ENCODE peak calls at places on chromosomes 6 and 20, in four cellular contexts. One of them, this sample, is unnamed.
A peak's percentile ranks its signal among the peaks of the same experiment; 100 is the strongest.

GRCh38 chr6:166268431-166268830 is 39.8 kb downstream of the PRR18 start:
- DNase-seq in IMR-90: no peak
- DNase-seq in mesendoderm: peak; percentile 61
- DNase-seq in H1: no peak
- DNase-seq in this sample: no peak

GRCh38 chr6:24930386-24930785 is 5.4 kb downstream of the RIPOR2 start:
- DNase-seq in IMR-90: peak; percentile 85
- DNase-seq in mesendoderm: no peak
- DNase-seq in H1: no peak
- DNase-seq in this sample: no peak

GRCh38 chr20:35144694-35145093 is 2.4 kb downstream of the EDEM2 start:
- DNase-seq in IMR-90: no peak
- DNase-seq in H1: no peak
- DNase-seq in mesendoderm: no peak
- DNase-seq in this sample: no peak

GRCh38 chr6:50602191-50602810 is 111.0 kb upstream of the TFAP2D start:
- DNase-seq in IMR-90: peak; percentile 21
- DNase-seq in H1: no peak
- DNase-seq in mesendoderm: peak; percentile 46
- DNase-seq in this sample: no peak

GRCh38 chr20:36585410-36586125 is 12.2 kb downstream of the TGIF2 start:
- DNase-seq in mesendoderm: peak; percentile 98
- DNase-seq in H1: peak; percentile 68
- DNase-seq in IMR-90: peak; percentile 20
- DNase-seq in this sample: peak; percentile 93

GRCh38 chr20:59391975-59392374 is 91.6 kb downstream of the EDN3 start:
- DNase-seq in IMR-90: no peak
- DNase-seq in H1: no peak
- DNase-seq in mesendoderm: no peak
- DNase-seq in this sample: no peak

GRCh38 chr20:36744764-36745191 is 1.1 kb downstream of the NDRG3 start:
- DNase-seq in mesendoderm: peak; percentile 83
- DNase-seq in H1: no peak
- DNase-seq in IMR-90: peak; percentile 22
- DNase-seq in this sample: peak; percentile 47

GRCh38 chr6:118403036-118403435 is 145.1 kb upstream of the PLN start:
- DNase-seq in mesendoderm: no peak
- DNase-seq in IMR-90: peak; percentile 35
- DNase-seq in H1: no peak
- DNase-seq in this sample: no peak

GRCh38 chr20:54040528-54040927 is 29.9 kb downstream of the BCAS1 start:
- DNase-seq in H1: no peak
- DNase-seq in IMR-90: no peak
- DNase-seq in mesendoderm: no peak
- DNase-seq in this sample: no peak

GRCh38 chr6:106724848-106725247 is 95.5 kb downstream of the QRSL1 start:
- DNase-seq in H1: no peak
- DNase-seq in IMR-90: no peak
- DNase-seq in mesendoderm: no peak
- DNase-seq in this sample: no peak

GRCh38 chr6:35497571-35498406 is 910 bp upstream of the TEAD3 start:
- DNase-seq in IMR-90: peak; percentile 75
- DNase-seq in H1: no peak
- DNase-seq in mesendoderm: peak; percentile 84
- DNase-seq in this sample: peak; percentile 85

GRCh38 chr6:166960609-166960978 is 4.2 kb upstream of the RNASET2 start:
- DNase-seq in H1: no peak
- DNase-seq in mesendoderm: no peak
- DNase-seq in IMR-90: no peak
- DNase-seq in this sample: no peak

GRCh38 chr6:7201444-7201731 is 93.6 kb downstream of the RREB1 start:
- DNase-seq in mesendoderm: no peak
- DNase-seq in IMR-90: no peak
- DNase-seq in H1: no peak
- DNase-seq in this sample: no peak

GRCh38 chr6:167465497-167465896 is 140.6 kb downstream of the TTLL2 start:
- DNase-seq in H1: no peak
- DNase-seq in IMR-90: no peak
- DNase-seq in mesendoderm: no peak
- DNase-seq in this sample: no peak

GRCh38 chr6:79170431-79170830 is 64.1 kb downstream of the HMGN3 start:
- DNase-seq in mesendoderm: no peak
- DNase-seq in IMR-90: no peak
- DNase-seq in H1: no peak
- DNase-seq in this sample: no peak

GRCh38 chr6:72894091-72894490 is 272.2 kb downstream of the KCNQ5 start:
- DNase-seq in IMR-90: no peak
- DNase-seq in H1: no peak
- DNase-seq in mesendoderm: no peak
- DNase-seq in this sample: no peak

GRCh38 chr20:46118481-46119020 is 437 bp downstream of the CD40 start:
- DNase-seq in H1: no peak
- DNase-seq in mesendoderm: peak; percentile 59
- DNase-seq in IMR-90: no peak
- DNase-seq in this sample: peak; percentile 71

GRCh38 chr6:29800254-29800653 is 27.4 kb upstream of the HLA-G start:
- DNase-seq in H1: no peak
- DNase-seq in mesendoderm: no peak
- DNase-seq in IMR-90: no peak
- DNase-seq in this sample: no peak

GRCh38 chr6:15340105-15340601 is 94.3 kb downstream of the JARID2 start:
- DNase-seq in IMR-90: no peak
- DNase-seq in mesendoderm: no peak
- DNase-seq in H1: no peak
- DNase-seq in this sample: no peak

GRCh38 chr6:3795836-3796395 is 44.4 kb upstream of the PXDC1 start:
- DNase-seq in H1: no peak
- DNase-seq in IMR-90: no peak
- DNase-seq in mesendoderm: no peak
- DNase-seq in this sample: no peak

GRCh38 chr6:88536056-88536455 is 369.9 kb upstream of the CNR1 start:
- DNase-seq in H1: no peak
- DNase-seq in mesendoderm: no peak
- DNase-seq in IMR-90: no peak
- DNase-seq in this sample: no peak

GRCh38 chr6:16885411-16886160 is 124.3 kb upstream of the ATXN1 start:
- DNase-seq in IMR-90: no peak
- DNase-seq in H1: no peak
- DNase-seq in mesendoderm: peak; percentile 22
- DNase-seq in this sample: no peak

GRCh38 chr6:34152806-34153565 is 7.1 kb upstream of the GRM4 start:
- DNase-seq in mesendoderm: no peak
- DNase-seq in H1: no peak
- DNase-seq in IMR-90: no peak
- DNase-seq in this sample: no peak

GRCh38 chr6:74357329-74357728 is 661.3 kb downstream of the CD109 start:
- DNase-seq in H1: no peak
- DNase-seq in IMR-90: peak; percentile 46
- DNase-seq in mesendoderm: peak; percentile 33
- DNase-seq in this sample: no peak

GRCh38 chr20:4924032-4924431 is 77.3 kb downstream of the SLC23A2 start:
- DNase-seq in mesendoderm: no peak
- DNase-seq in H1: no peak
- DNase-seq in IMR-90: no peak
- DNase-seq in this sample: peak; percentile 36

GRCh38 chr6:78565997-78566396 is 301.4 kb upstream of the IRAK1BP1 start:
- DNase-seq in mesendoderm: no peak
- DNase-seq in H1: no peak
- DNase-seq in IMR-90: no peak
- DNase-seq in this sample: no peak

GRCh38 chr6:43125119-43125518 is 46.0 kb upstream of the SRF start:
- DNase-seq in IMR-90: peak; percentile 87
- DNase-seq in H1: no peak
- DNase-seq in mesendoderm: no peak
- DNase-seq in this sample: no peak

GRCh38 chr6:20717743-20718142 is 183.5 kb downstream of the CDKAL1 start:
- DNase-seq in H1: no peak
- DNase-seq in mesendoderm: no peak
- DNase-seq in IMR-90: no peak
- DNase-seq in this sample: no peak

GRCh38 chr20:51750037-51750769 is 18.0 kb downstream of the ATP9A start:
- DNase-seq in mesendoderm: peak; percentile 50
- DNase-seq in IMR-90: peak; percentile 94
- DNase-seq in H1: no peak
- DNase-seq in this sample: no peak

GRCh38 chr20:5668529-5668868 is 81.7 kb upstream of the SHLD1 start:
- DNase-seq in H1: no peak
- DNase-seq in mesendoderm: no peak
- DNase-seq in IMR-90: no peak
- DNase-seq in this sample: no peak

GRCh38 chr20:21767739-21768223 is 62.3 kb downstream of the PAX1 start:
- DNase-seq in mesendoderm: peak; percentile 89
- DNase-seq in H1: peak; percentile 34
- DNase-seq in IMR-90: no peak
- DNase-seq in this sample: peak; percentile 82

GRCh38 chr6:102742033-102742432 is 1348.5 kb downstream of the GRIK2 start:
- DNase-seq in H1: no peak
- DNase-seq in IMR-90: no peak
- DNase-seq in mesendoderm: peak; percentile 19
- DNase-seq in this sample: no peak

GRCh38 chr20:37075932-37076685 is 19.7 kb downstream of the RBL1 start:
- DNase-seq in IMR-90: peak; percentile 52
- DNase-seq in H1: no peak
- DNase-seq in mesendoderm: no peak
- DNase-seq in this sample: no peak

GRCh38 chr6:156729248-156729647 is 47.9 kb upstream of the ARID1B start:
- DNase-seq in IMR-90: peak; percentile 68
- DNase-seq in H1: no peak
- DNase-seq in mesendoderm: no peak
- DNase-seq in this sample: no peak

GRCh38 chr20:43752051-43752360 is 25.2 kb upstream of the GTSF1L start:
- DNase-seq in IMR-90: no peak
- DNase-seq in H1: no peak
- DNase-seq in mesendoderm: no peak
- DNase-seq in this sample: no peak

GRCh38 chr6:18242062-18242851 is 22.1 kb downstream of the DEK start:
- DNase-seq in IMR-90: peak; percentile 94
- DNase-seq in H1: no peak
- DNase-seq in mesendoderm: peak; percentile 23
- DNase-seq in this sample: no peak

GRCh38 chr20:53929974-53930650 is 140.3 kb downstream of the BCAS1 start:
- DNase-seq in IMR-90: no peak
- DNase-seq in H1: no peak
- DNase-seq in mesendoderm: no peak
- DNase-seq in this sample: no peak

GRCh38 chr6:125097186-125097585 is 56.4 kb upstream of the TPD52L1 start:
- DNase-seq in IMR-90: no peak
- DNase-seq in H1: no peak
- DNase-seq in mesendoderm: no peak
- DNase-seq in this sample: no peak

GRCh38 chr6:109453594-109454482 is 1.7 kb downstream of the MICAL1 start:
- DNase-seq in H1: no peak
- DNase-seq in mesendoderm: no peak
- DNase-seq in IMR-90: no peak
- DNase-seq in this sample: no peak
- H3K9ac ChIP-seq in H1: no peak overlapping the region
- H3K9ac ChIP-seq in mesendoderm: peak overlapping the region; percentile 71
- H3K9ac ChIP-seq in IMR-90: peak overlapping the region; percentile 29
- H3K9ac ChIP-seq in this sample: no peak overlapping the region

GRCh38 chr20:38256021-38256420 is 4.5 kb downstream of the KIAA1755 start:
- DNase-seq in IMR-90: no peak
- DNase-seq in mesendoderm: no peak
- DNase-seq in H1: no peak
- DNase-seq in this sample: no peak

GRCh38 chr20:38255389-38255788 is 5.1 kb downstream of the KIAA1755 start:
- DNase-seq in H1: no peak
- DNase-seq in mesendoderm: no peak
- DNase-seq in IMR-90: peak; percentile 59
- DNase-seq in this sample: no peak

GRCh38 chr20:38249536-38250310 is 10.8 kb downstream of the KIAA1755 start:
- DNase-seq in H1: no peak
- DNase-seq in IMR-90: peak; percentile 38
- DNase-seq in mesendoderm: no peak
- DNase-seq in this sample: no peak

GRCh38 chr20:38250607-38251006 is 9.9 kb downstream of the KIAA1755 start:
- DNase-seq in IMR-90: no peak
- DNase-seq in mesendoderm: no peak
- DNase-seq in H1: no peak
- DNase-seq in this sample: peak; percentile 40

GRCh38 chr20:38252292-38253288 is 7.9 kb downstream of the KIAA1755 start:
- DNase-seq in mesendoderm: no peak
- DNase-seq in H1: no peak
- DNase-seq in IMR-90: peak; percentile 41
- DNase-seq in this sample: no peak
- H4K5ac ChIP-seq in mesendoderm: no peak overlapping the region
- H4K5ac ChIP-seq in H1: no peak overlapping the region
- H4K5ac ChIP-seq in IMR-90: peak overlapping the region; percentile 40
- H4K5ac ChIP-seq in this sample: no peak overlapping the region

GRCh38 chr6:169557887-169558286 is 143.9 kb downstream of the WDR27 start:
- DNase-seq in mesendoderm: no peak
- DNase-seq in H1: no peak
- DNase-seq in IMR-90: no peak
- DNase-seq in this sample: no peak
- H3K9ac ChIP-seq in mesendoderm: no peak overlapping the region
- H3K9ac ChIP-seq in H1: no peak overlapping the region
- H3K9ac ChIP-seq in IMR-90: no peak overlapping the region
- H3K9ac ChIP-seq in this sample: no peak overlapping the region

DNA sequence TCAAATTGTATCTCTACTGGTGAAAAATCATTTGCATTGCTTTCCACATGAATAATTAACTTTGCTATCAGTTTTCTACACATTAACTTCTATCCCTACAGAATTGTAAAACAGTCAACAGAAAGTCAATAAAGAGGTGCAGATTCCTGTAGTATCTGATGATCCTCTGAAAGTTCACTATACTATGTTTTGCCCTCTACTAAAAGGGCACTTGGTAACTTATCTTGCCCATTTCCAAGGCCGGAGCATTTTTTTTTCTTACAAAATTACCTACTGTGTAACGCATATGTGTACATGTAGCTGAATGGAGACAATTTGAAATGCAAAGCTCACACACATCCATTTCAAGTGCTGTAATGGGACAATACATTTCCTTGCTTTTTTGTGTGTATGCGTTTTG is 9.6 kb upstream of the SPTLC3 start:
- DNase-seq in mesendoderm: no peak
- DNase-seq in IMR-90: no peak
- DNase-seq in H1: no peak
- DNase-seq in this sample: no peak
- H4K5ac ChIP-seq in mesendoderm: no peak overlapping the region
- H4K5ac ChIP-seq in IMR-90: no peak overlapping the region
- H4K5ac ChIP-seq in H1: no peak overlapping the region
- H4K5ac ChIP-seq in this sample: no peak overlapping the region

This sample was measured in H9.